ENCODE peak calls at places on chromosomes 2 and 18, in seven cellular contexts. T is A172, F is DMS79, Y is NCI-H2081, Z is type B pancreatic cell, V is gastrocnemius medialis, M is ovary. A is an unnamed sample.

GRCh38 chr2:114426111-114426510 is 16.3 kb upstream of the DPP10 start:
- DNase-seq in F (no peak), Z (no peak), T (no peak), V (no peak), Y (no peak), M (no peak), A (no peak)

GRCh38 chr2:102540882-102541281 is 67.9 kb downstream of the SLC9A4 start:
- DNase-seq in Y (no peak), V (no peak), F (no peak), Z (no peak), M (no peak), T (no peak), A (no peak)

GRCh38 chr2:145715601-145716000 is 1195.7 kb upstream of the ZEB2 start:
- DNase-seq in Z (no peak), M (no peak), F (no peak), T (no peak), Y (no peak), V (no peak), A (no peak)

GRCh38 chr2:172734711-172735645 is 667 bp upstream of the RAPGEF4 start:
- DNase-seq in F (no peak), V (no peak), M (no peak), T (no peak), Z (no peak), Y (peak; percentile 35), A (no peak)

GRCh38 chr2:191376981-191377629 is 131.9 kb downstream of the MYO1B start:
- DNase-seq in Y (peak; percentile 27), Z (no peak), T (peak; percentile 96), F (no peak), M (peak; percentile 54), V (peak; percentile 50), A (no peak)

GRCh38 chr2:128514555-128514955 is 195.9 kb upstream of the HS6ST1 start:
- DNase-seq in Y (no peak), T (no peak), V (no peak), F (no peak), Z (no peak), M (no peak), A (no peak)

GRCh38 chr2:30662268-30663131 is 144.7 kb downstream of the CAPN13 start:
- DNase-seq in M (no peak), F (peak; percentile 1), T (peak; percentile 51), V (no peak), Y (peak; percentile 91), Z (no peak), A (no peak)

GRCh38 chr18:55500316-55501086 is 87.5 kb downstream of the TCF4 start:
- DNase-seq in Y (no peak), M (no peak), F (no peak), V (no peak), T (peak; percentile 77), Z (no peak), A (no peak)

GRCh38 chr2:149037851-149038250 is 648 bp upstream of the LYPD6B start:
- DNase-seq in V (no peak), T (no peak), M (no peak), Y (no peak), Z (no peak), F (no peak), A (no peak)

GRCh38 chr2:112870851-112871830 is 34.6 kb upstream of the IL1B start:
- DNase-seq in T (no peak), F (no peak), M (no peak), Z (no peak), V (no peak), Y (no peak), A (no peak)

GRCh38 chr18:36078751-36079529 is 11.6 kb upstream of the RPRD1A start:
- DNase-seq in Z (no peak), Y (no peak), M (no peak), F (no peak), V (no peak), T (no peak), A (no peak)

GRCh38 chr2:125901278-125901677 is 754.7 kb upstream of the GYPC start:
- DNase-seq in M (no peak), V (no peak), Z (no peak), T (no peak), F (no peak), Y (no peak), A (no peak)

GRCh38 chr2:112582314-112582746 is 2.1 kb upstream of the CHCHD5 start:
- DNase-seq in Y (peak; percentile 57), V (no peak), M (no peak), T (peak; percentile 75), F (peak; percentile 49), Z (no peak), A (no peak)

GRCh38 chr2:169715379-169716228 is 18.0 kb upstream of the KLHL23 start:
- DNase-seq in M (no peak), Z (no peak), F (peak; percentile 30), Y (peak; percentile 51), T (no peak), V (no peak), A (no peak)

GRCh38 chr18:2222270-2223185 is 348.8 kb downstream of the METTL4 start:
- DNase-seq in M (no peak), F (no peak), T (no peak), V (no peak), Z (no peak), Y (no peak), A (no peak)

GRCh38 chr2:11636593-11637295 is 33.3 kb downstream of the NTSR2 start:
- DNase-seq in Y (no peak), T (no peak), Z (no peak), M (no peak), V (no peak), F (no peak), A (no peak)

GRCh38 chr2:136005462-136006205 is 20.2 kb upstream of the DARS1 start:
- DNase-seq in Y (no peak), V (no peak), F (no peak), T (peak; percentile 55), Z (no peak), M (no peak), A (no peak)

GRCh38 chr2:173002751-173003541 is 72.7 kb upstream of the MAP3K20 start:
- DNase-seq in Y (no peak), T (no peak), Z (no peak), F (peak; percentile 31), M (peak; percentile 63), V (no peak), A (no peak)

GRCh38 chr2:60072609-60073008 is 480.8 kb downstream of the BCL11A start:
- DNase-seq in V (no peak), F (no peak), Y (no peak), M (no peak), T (no peak), Z (no peak), A (no peak)

GRCh38 chr2:197599285-197599965 is 76.0 kb downstream of the RFTN2 start:
- DNase-seq in M (no peak), Y (no peak), T (peak; percentile 13), V (peak; percentile 20), Z (no peak), F (no peak), A (peak; percentile 14)

GRCh38 chr18:35029770-35030169 is 11.4 kb upstream of the MAPRE2 start:
- DNase-seq in M (no peak), Y (no peak), Z (no peak), T (no peak), F (no peak), V (no peak), A (no peak)

GRCh38 chr2:25832897-25833296 is 45.4 kb downstream of the ASXL2 start:
- DNase-seq in V (no peak), T (no peak), F (no peak), Y (no peak), M (no peak), Z (no peak), A (no peak)

GRCh38 chr2:10580170-10580539 is 109.6 kb downstream of the NOL10 start:
- DNase-seq in M (no peak), V (no peak), T (no peak), Y (no peak), F (no peak), Z (no peak), A (no peak)

GRCh38 chr2:84495539-84496146 is 20.7 kb upstream of the DNAH6 start:
- DNase-seq in V (no peak), Z (no peak), T (peak; percentile 71), Y (peak; percentile 41), M (no peak), F (peak; percentile 25), A (no peak)

GRCh38 chr2:237244976-237245646 is 159.4 kb downstream of the COPS8 start:
- DNase-seq in V (no peak), Y (no peak), F (no peak), Z (no peak), T (no peak), M (no peak), A (no peak)

GRCh38 chr2:217857624-217858506 is 144.9 kb downstream of the TNS1 start:
- DNase-seq in T (no peak), Y (no peak), Z (no peak), M (no peak), F (no peak), V (peak; percentile 96), A (no peak)

GRCh38 chr2:169106125-169106524 is 36.8 kb downstream of the DHRS9 start:
- DNase-seq in Z (no peak), T (no peak), Y (no peak), V (no peak), F (no peak), M (no peak), A (no peak)

GRCh38 chr18:55419939-55420664 is 167.9 kb downstream of the TCF4 start:
- DNase-seq in V (no peak), M (no peak), Z (no peak), Y (peak; percentile 21), F (no peak), T (no peak), A (no peak)

GRCh38 chr2:151049746-151050145 is 211.9 kb downstream of the RBM43 start:
- DNase-seq in F (no peak), T (peak; percentile 54), Y (no peak), M (no peak), Z (no peak), V (no peak), A (no peak)

GRCh38 chr18:46676162-46676830 is 19.3 kb upstream of the LOXHD1 start:
- DNase-seq in Y (no peak), V (no peak), Z (no peak), T (peak; percentile 32), F (no peak), M (no peak), A (no peak)

GRCh38 chr2:160735696-160736095 is 242.1 kb upstream of the RBMS1 start:
- DNase-seq in M (no peak), Y (no peak), Z (no peak), T (no peak), F (no peak), V (no peak), A (no peak)

GRCh38 chr2:40105593-40105992 is 326.5 kb upstream of the THUMPD2 start:
- DNase-seq in V (no peak), F (peak; percentile 45), Z (no peak), T (peak; percentile 28), M (no peak), Y (no peak), A (no peak)